ENCODE peak calls at places on chromosomes 13 and 19, in five cellular contexts. C is stromal cell of bone marrow; I is activated T-cell treated with anti-CD3 and anti-CD28 coated beads for 1 hour; U is progenitor cell of endocrine pancreas; Q is effector CD4-positive, alpha-beta T cell. F is an unnamed sample.

GRCh38 chr13:90640976-90641375 is 706.5 kb upstream of the MIR17HG start:
- DNase-seq in C (no peak), I (no peak), Q (no peak), U (no peak), F (no peak)

GRCh38 chr13:111936267-111936925 is 130.6 kb upstream of the SOX1 start:
- DNase-seq in Q (no peak), I (no peak), U (no peak), C (no peak), F (no peak)

GRCh38 chr13:30132623-30133553 is 174.5 kb downstream of the KATNAL1 start:
- DNase-seq in C (peak; percentile 81), I (peak; percentile 99), U (peak; percentile 96), Q (peak; percentile 95), F (peak; percentile 91)

GRCh38 chr13:73334459-73334858 is 275.7 kb downstream of the KLF5 start:
- DNase-seq in Q (no peak), C (no peak), I (no peak), U (no peak), F (no peak)

GRCh38 chr13:60759499-60759898 is 362.5 kb downstream of the TDRD3 start:
- DNase-seq in U (no peak), C (no peak), I (no peak), Q (no peak), F (no peak)

GRCh38 chr19:43780706-43781525 is at the start of gene KCNN4:
- DNase-seq in U (no peak), I (peak; percentile 44), C (peak; percentile 62), Q (peak; percentile 30), F (peak; percentile 39)

GRCh38 chr13:35592457-35592856 is 116.0 kb upstream of the MAB21L1 start:
- DNase-seq in C (no peak), Q (no peak), I (no peak), U (no peak), F (no peak)

GRCh38 chr13:97057196-97057595 is 62.9 kb upstream of the OXGR1 start:
- DNase-seq in I (no peak), C (no peak), U (no peak), Q (no peak), F (no peak)

GRCh38 chr19:31351212-31352193 is 2.3 kb upstream of the TSHZ3 start:
- DNase-seq in C (no peak), Q (no peak), U (no peak), I (no peak), F (no peak)